ENCODE peak calls at places on chromosomes 6 and 20, in four cellular contexts. P, G, B and K are unnamed samples.
A peak's percentile ranks its signal among the peaks of the same experiment; 100 is the strongest.

GRCh38 chr6:17705428-17705777 is 1.3 kb downstream of the NUP153 start:
- DNase-seq in G (no peak), P (peak; percentile 49), B (peak; percentile 69), K (no peak)

GRCh38 chr6:91718198-91718597 is 1131.3 kb upstream of the MAP3K7 start:
- DNase-seq in B (peak; percentile 20), G (no peak), P (no peak), K (no peak)

GRCh38 chr6:95866732-95867131 is 149.0 kb upstream of the FUT9 start:
- DNase-seq in B (peak; percentile 52), P (no peak), G (peak; percentile 39), K (no peak)

GRCh38 chr6:43436577-43437282 is 9.4 kb downstream of the ABCC10 start:
- DNase-seq in B (no peak), P (peak; percentile 55), G (no peak), K (no peak)

GRCh38 chr6:138455746-138456392 is 43.4 kb downstream of the NHSL1 start:
- DNase-seq in B (peak; percentile 80), P (no peak), G (no peak), K (no peak)

GRCh38 chr20:60395993-60396392 is 437.8 kb downstream of the CDH26 start:
- DNase-seq in P (no peak), G (no peak), B (no peak), K (no peak)

GRCh38 chr6:129766959-129767728 is 57.2 kb upstream of the ARHGAP18 start:
- DNase-seq in B (peak; percentile 64), G (peak; percentile 77), P (no peak), K (peak; percentile 5)

GRCh38 chr6:165403006-165403405 is 93.6 kb upstream of the C6orf118 start:
- DNase-seq in P (no peak), G (no peak), B (no peak), K (no peak)

GRCh38 chr6:136920216-136920857 is 1.8 kb upstream of the SLC35D3 start:
- DNase-seq in G (no peak), P (no peak), B (no peak), K (no peak)

GRCh38 chr6:112205521-112206458 is 48.6 kb downstream of the LAMA4 start:
- DNase-seq in P (no peak), G (no peak), B (no peak), K (no peak)

GRCh38 chr6:92114797-92115196 is 1304.6 kb downstream of the EPHA7 start:
- DNase-seq in B (no peak), P (no peak), G (no peak), K (no peak)

GRCh38 chr6:53347921-53348435 is 772 bp downstream of the ELOVL5 start:
- DNase-seq in B (peak; percentile 55), P (peak; percentile 65), G (peak; percentile 56), K (no peak)

GRCh38 chr6:31752739-31753319 is 9.6 kb upstream of the SAPCD1 start:
- DNase-seq in G (no peak), B (no peak), P (no peak), K (no peak)

GRCh38 chr6:80623066-80623815 is 516.8 kb downstream of the BCKDHB start:
- DNase-seq in P (no peak), G (no peak), B (no peak), K (no peak)

GRCh38 chr6:28486988-28487742 is 28.4 kb downstream of the GPX6 start:
- DNase-seq in B (no peak), P (no peak), G (no peak), K (no peak)

GRCh38 chr6:2055143-2055542 is 190.3 kb downstream of the GMDS start:
- DNase-seq in G (no peak), P (no peak), B (no peak), K (no peak)

GRCh38 chr6:15739867-15740266 is 77.0 kb upstream of the DTNBP1 start:
- DNase-seq in P (no peak), G (no peak), B (no peak), K (no peak)

GRCh38 chr6:42511803-42512422 is 51.9 kb upstream of the UBR2 start:
- DNase-seq in B (no peak), P (no peak), G (no peak), K (no peak)

GRCh38 chr6:73519943-73520687 is 717 bp downstream of the EEF1A1 start:
- DNase-seq in G (peak; percentile 35), P (peak; percentile 77), B (peak; percentile 85), K (no peak)

GRCh38 chr20:62023935-62024334 is 41.7 kb downstream of the TAF4 start:
- DNase-seq in G (no peak), P (no peak), B (no peak), K (no peak)

GRCh38 chr6:16393326-16393725 is 154.9 kb downstream of the GMPR start:
- DNase-seq in B (no peak), G (no peak), P (no peak), K (no peak)

GRCh38 chr6:144434308-144434990 is 149.3 kb downstream of the UTRN start:
- DNase-seq in B (no peak), P (no peak), G (no peak), K (no peak)

GRCh38 chr6:42030585-42031506 is 19.5 kb upstream of the TAF8 start:
- DNase-seq in P (peak; percentile 58), G (no peak), B (no peak), K (no peak)

GRCh38 chr20:4916991-4917881 is 84.1 kb downstream of the SLC23A2 start:
- DNase-seq in B (no peak), G (no peak), P (no peak), K (no peak)

GRCh38 chr6:161436106-161436876 is 162.4 kb upstream of the AGPAT4 start:
- DNase-seq in P (no peak), B (no peak), G (no peak), K (no peak)

GRCh38 chr20:23131766-23132165 is 45.6 kb upstream of the CD93 start:
- DNase-seq in G (no peak), B (no peak), P (no peak), K (no peak)

GRCh38 chr6:115945306-115945705 is 115.4 kb downstream of the FRK start:
- DNase-seq in B (no peak), G (no peak), P (no peak), K (no peak)

GRCh38 chr6:124924333-124924759 is 37.9 kb upstream of the RNF217 start:
- DNase-seq in B (no peak), P (no peak), G (no peak), K (no peak)